ENCODE peak calls at places on chromosomes 13 and 19, in seven cellular contexts. One of them, this sample, is unnamed.
A peak's percentile ranks its signal among the peaks of the same experiment; 100 is the strongest.

GRCh38 chr19:7507884-7508283 is 8.0 kb upstream of the ZNF358 start:
- DNase-seq in GM23338: peak; percentile 98
- DNase-seq in Panc1: peak; percentile 50
- DNase-seq in transverse colon: peak; percentile 86
- DNase-seq in endothelial cell of umbilical vein: peak; percentile 80
- DNase-seq in breast epithelium: no peak
- DNase-seq in suprapubic skin: no peak
- DNase-seq in this sample: peak; percentile 80

GRCh38 chr19:50639121-50640112 is at the start of gene SYT3:
- DNase-seq in breast epithelium: no peak
- DNase-seq in suprapubic skin: no peak
- DNase-seq in Panc1: no peak
- DNase-seq in endothelial cell of umbilical vein: no peak
- DNase-seq in transverse colon: peak; percentile 20
- DNase-seq in GM23338: peak; percentile 91
- DNase-seq in this sample: peak; percentile 48

GRCh38 chr13:33195693-33196464 is 89.7 kb downstream of the STARD13 start:
- DNase-seq in suprapubic skin: no peak
- DNase-seq in Panc1: no peak
- DNase-seq in breast epithelium: no peak
- DNase-seq in transverse colon: no peak
- DNase-seq in GM23338: no peak
- DNase-seq in endothelial cell of umbilical vein: no peak
- DNase-seq in this sample: no peak

GRCh38 chr19:13097331-13098258 is 5.1 kb downstream of the LYL1 start:
- DNase-seq in GM23338: peak; percentile 40
- DNase-seq in transverse colon: no peak
- DNase-seq in suprapubic skin: no peak
- DNase-seq in endothelial cell of umbilical vein: peak; percentile 52
- DNase-seq in breast epithelium: no peak
- DNase-seq in Panc1: no peak
- DNase-seq in this sample: no peak

GRCh38 chr13:113639661-113640262 is 18.2 kb downstream of the ATP4B start:
- DNase-seq in Panc1: no peak
- DNase-seq in transverse colon: peak; percentile 8
- DNase-seq in GM23338: no peak
- DNase-seq in suprapubic skin: peak; percentile 73
- DNase-seq in breast epithelium: peak; percentile 30
- DNase-seq in endothelial cell of umbilical vein: no peak
- DNase-seq in this sample: peak; percentile 13

GRCh38 chr13:110106726-110107125 is 200.2 kb downstream of the COL4A1 start:
- DNase-seq in transverse colon: peak; percentile 29
- DNase-seq in breast epithelium: no peak
- DNase-seq in suprapubic skin: peak; percentile 68
- DNase-seq in endothelial cell of umbilical vein: no peak
- DNase-seq in Panc1: no peak
- DNase-seq in GM23338: no peak
- DNase-seq in this sample: no peak

GRCh38 chr13:105936816-105937215 is 598.6 kb downstream of the EFNB2 start:
- DNase-seq in suprapubic skin: no peak
- DNase-seq in breast epithelium: no peak
- DNase-seq in endothelial cell of umbilical vein: no peak
- DNase-seq in Panc1: no peak
- DNase-seq in GM23338: no peak
- DNase-seq in transverse colon: no peak
- DNase-seq in this sample: no peak

GRCh38 chr19:7326105-7326877 is 22.4 kb upstream of the ARHGEF18 start:
- DNase-seq in breast epithelium: no peak
- DNase-seq in GM23338: peak; percentile 93
- DNase-seq in endothelial cell of umbilical vein: peak; percentile 22
- DNase-seq in suprapubic skin: no peak
- DNase-seq in Panc1: peak; percentile 10
- DNase-seq in transverse colon: peak; percentile 74
- DNase-seq in this sample: no peak

GRCh38 chr19:7213628-7214328 is 80.4 kb downstream of the INSR start:
- DNase-seq in transverse colon: no peak
- DNase-seq in GM23338: no peak
- DNase-seq in suprapubic skin: no peak
- DNase-seq in endothelial cell of umbilical vein: no peak
- DNase-seq in breast epithelium: no peak
- DNase-seq in Panc1: no peak
- DNase-seq in this sample: no peak

GRCh38 chr19:45147835-45148676 is 12.7 kb downstream of the NKPD1 start:
- DNase-seq in endothelial cell of umbilical vein: no peak
- DNase-seq in Panc1: no peak
- DNase-seq in GM23338: peak; percentile 77
- DNase-seq in breast epithelium: no peak
- DNase-seq in transverse colon: no peak
- DNase-seq in suprapubic skin: no peak
- DNase-seq in this sample: no peak

GRCh38 chr13:31012285-31013024 is 80.0 kb downstream of the TEX26 start:
- DNase-seq in GM23338: peak; percentile 45
- DNase-seq in transverse colon: no peak
- DNase-seq in endothelial cell of umbilical vein: peak; percentile 31
- DNase-seq in Panc1: no peak
- DNase-seq in breast epithelium: no peak
- DNase-seq in suprapubic skin: no peak
- DNase-seq in this sample: no peak
- TF ChIP-seq CTCF in GM23338: peak; percentile 60
- TF ChIP-seq CTCF in transverse colon: no peak
- TF ChIP-seq CTCF in endothelial cell of umbilical vein: no peak
- TF ChIP-seq CTCF in Panc1: peak; percentile 50
- TF ChIP-seq CTCF in breast epithelium: no peak
- TF ChIP-seq CTCF in suprapubic skin: no peak
- TF ChIP-seq CTCF in this sample: no peak

DNA sequence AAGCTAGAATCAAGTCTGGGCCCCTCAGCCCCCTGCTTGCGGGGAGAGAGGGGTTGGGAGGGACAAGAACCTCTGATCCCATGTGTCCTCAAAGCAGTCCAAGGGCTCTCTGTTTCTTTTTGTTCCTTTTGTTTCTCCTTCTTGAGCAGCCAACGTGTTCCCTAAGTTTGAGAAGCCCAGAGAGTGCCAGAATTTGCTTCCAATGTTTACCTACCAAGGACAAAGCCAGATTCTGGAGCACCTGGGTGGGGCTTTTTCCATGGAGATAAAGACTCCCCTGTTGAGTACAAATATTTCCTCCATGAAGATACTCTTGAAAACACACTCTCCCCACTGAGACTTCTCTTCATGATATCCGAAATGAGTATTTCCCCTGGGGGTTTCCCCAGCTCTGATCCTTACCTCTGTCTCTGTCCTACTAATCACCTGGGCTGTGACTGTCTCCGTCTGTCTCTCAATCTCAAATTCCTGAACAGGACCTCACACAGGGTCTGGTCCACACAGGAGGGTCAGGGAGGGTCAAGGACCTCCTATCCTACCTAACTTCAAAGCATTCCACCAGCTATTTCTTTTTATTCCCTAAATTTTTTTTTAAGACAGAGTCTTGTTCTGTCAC is 27.4 kb downstream of the CD177 start:
- DNase-seq in breast epithelium: no peak
- DNase-seq in suprapubic skin: peak; percentile 28
- DNase-seq in endothelial cell of umbilical vein: no peak
- DNase-seq in transverse colon: no peak
- DNase-seq in Panc1: no peak
- DNase-seq in GM23338: no peak
- DNase-seq in this sample: peak; percentile 58
- TF ChIP-seq POLR2AphosphoS5 in breast epithelium: no peak
- TF ChIP-seq POLR2AphosphoS5 in suprapubic skin: no peak
- TF ChIP-seq POLR2AphosphoS5 in endothelial cell of umbilical vein: no peak
- TF ChIP-seq POLR2AphosphoS5 in transverse colon: no peak
- TF ChIP-seq POLR2AphosphoS5 in Panc1: no peak
- TF ChIP-seq POLR2AphosphoS5 in GM23338: no peak
- TF ChIP-seq POLR2AphosphoS5 in this sample: no peak

GRCh38 chr19:2422951-2423880 is 4.2 kb downstream of the TIMM13 start:
- DNase-seq in GM23338: no peak
- DNase-seq in endothelial cell of umbilical vein: no peak
- DNase-seq in breast epithelium: no peak
- DNase-seq in Panc1: no peak
- DNase-seq in suprapubic skin: no peak
- DNase-seq in transverse colon: no peak
- DNase-seq in this sample: no peak

GRCh38 chr19:2423913-2424685 is 3.3 kb downstream of the TIMM13 start:
- DNase-seq in Panc1: no peak
- DNase-seq in GM23338: no peak
- DNase-seq in breast epithelium: no peak
- DNase-seq in transverse colon: no peak
- DNase-seq in endothelial cell of umbilical vein: no peak
- DNase-seq in suprapubic skin: no peak
- DNase-seq in this sample: no peak

GRCh38 chr19:2426661-2427322 is 594 bp downstream of the TIMM13 start:
- DNase-seq in Panc1: no peak
- DNase-seq in suprapubic skin: no peak
- DNase-seq in transverse colon: peak; percentile 53
- DNase-seq in endothelial cell of umbilical vein: no peak
- DNase-seq in GM23338: peak; percentile 58
- DNase-seq in breast epithelium: no peak
- DNase-seq in this sample: peak; percentile 41

GRCh38 chr19:2425622-2426581 is 1.5 kb downstream of the TIMM13 start:
- DNase-seq in GM23338: no peak
- DNase-seq in breast epithelium: no peak
- DNase-seq in suprapubic skin: no peak
- DNase-seq in Panc1: no peak
- DNase-seq in endothelial cell of umbilical vein: no peak
- DNase-seq in transverse colon: no peak
- DNase-seq in this sample: no peak

GRCh38 chr19:2424686-2425621 is 2.4 kb downstream of the TIMM13 start:
- DNase-seq in endothelial cell of umbilical vein: peak; percentile 69
- DNase-seq in Panc1: no peak
- DNase-seq in GM23338: peak; percentile 84
- DNase-seq in suprapubic skin: no peak
- DNase-seq in transverse colon: no peak
- DNase-seq in breast epithelium: no peak
- DNase-seq in this sample: peak; percentile 30
- TF ChIP-seq CTCF in endothelial cell of umbilical vein: peak; percentile 41
- TF ChIP-seq CTCF in Panc1: no peak
- TF ChIP-seq CTCF in GM23338: peak; percentile 28
- TF ChIP-seq CTCF in suprapubic skin: peak; percentile 48
- TF ChIP-seq CTCF in transverse colon: peak; percentile 12
- TF ChIP-seq CTCF in breast epithelium: no peak
- TF ChIP-seq CTCF in this sample: no peak

GRCh38 chr19:52735734-52736133 is 890 bp upstream of the ZNF611 start:
- DNase-seq in suprapubic skin: no peak
- DNase-seq in Panc1: no peak
- DNase-seq in GM23338: peak; percentile 97
- DNase-seq in transverse colon: peak; percentile 68
- DNase-seq in breast epithelium: peak; percentile 80
- DNase-seq in endothelial cell of umbilical vein: peak; percentile 72
- DNase-seq in this sample: peak; percentile 38
- TF ChIP-seq POLR2AphosphoS5 in suprapubic skin: no peak
- TF ChIP-seq POLR2AphosphoS5 in Panc1: no peak
- TF ChIP-seq POLR2AphosphoS5 in GM23338: no peak
- TF ChIP-seq POLR2AphosphoS5 in transverse colon: no peak
- TF ChIP-seq POLR2AphosphoS5 in breast epithelium: no peak
- TF ChIP-seq POLR2AphosphoS5 in endothelial cell of umbilical vein: peak; percentile 37
- TF ChIP-seq POLR2AphosphoS5 in this sample: peak; percentile 7

GRCh38 chr19:14419038-14419813 is at the start of gene DDX39A:
- DNase-seq in Panc1: peak; percentile 93
- DNase-seq in GM23338: peak; percentile 100
- DNase-seq in endothelial cell of umbilical vein: peak; percentile 99
- DNase-seq in breast epithelium: peak; percentile 99
- DNase-seq in transverse colon: peak; percentile 98
- DNase-seq in suprapubic skin: peak; percentile 99
- DNase-seq in this sample: peak; percentile 99
- TF ChIP-seq CTCF in Panc1: no peak
- TF ChIP-seq CTCF in GM23338: no peak
- TF ChIP-seq CTCF in endothelial cell of umbilical vein: no peak
- TF ChIP-seq CTCF in breast epithelium: no peak
- TF ChIP-seq CTCF in transverse colon: no peak
- TF ChIP-seq CTCF in suprapubic skin: no peak
- TF ChIP-seq CTCF in this sample: no peak

DNA sequence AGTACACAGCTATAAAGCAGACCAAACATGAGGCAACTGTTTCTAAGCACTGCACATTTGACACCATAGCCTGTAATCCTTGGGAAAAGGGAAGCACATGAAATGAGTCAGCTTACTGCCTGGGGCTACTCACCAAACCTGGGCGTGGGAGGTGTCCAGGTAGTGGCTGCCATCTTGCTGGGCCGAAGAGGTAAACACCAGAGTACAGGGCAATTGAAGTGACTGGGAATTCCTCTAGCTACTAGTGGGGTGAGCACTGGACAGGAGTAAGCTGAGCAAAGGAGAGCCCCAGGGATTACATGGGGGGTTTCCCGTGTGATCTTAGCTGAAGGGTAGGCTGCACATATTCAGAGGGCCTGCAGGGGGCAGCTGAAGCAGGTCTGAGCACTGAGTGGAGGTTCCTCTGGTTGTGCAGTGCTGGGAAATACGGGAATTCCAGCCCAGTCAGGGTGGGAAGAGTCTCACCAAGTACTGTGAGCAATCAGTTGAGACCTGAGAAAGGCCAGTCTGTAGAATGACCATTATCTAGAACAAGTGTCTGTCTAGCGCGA is 140.5 kb downstream of the SLC7A1 start:
- DNase-seq in suprapubic skin: no peak
- DNase-seq in endothelial cell of umbilical vein: peak; percentile 24
- DNase-seq in Panc1: no peak
- DNase-seq in breast epithelium: peak; percentile 41
- DNase-seq in GM23338: peak; percentile 63
- DNase-seq in transverse colon: no peak
- DNase-seq in this sample: no peak
- TF ChIP-seq POLR2AphosphoS5 in suprapubic skin: no peak
- TF ChIP-seq POLR2AphosphoS5 in endothelial cell of umbilical vein: no peak
- TF ChIP-seq POLR2AphosphoS5 in Panc1: no peak
- TF ChIP-seq POLR2AphosphoS5 in breast epithelium: no peak
- TF ChIP-seq POLR2AphosphoS5 in GM23338: no peak
- TF ChIP-seq POLR2AphosphoS5 in transverse colon: no peak
- TF ChIP-seq POLR2AphosphoS5 in this sample: no peak

DNA sequence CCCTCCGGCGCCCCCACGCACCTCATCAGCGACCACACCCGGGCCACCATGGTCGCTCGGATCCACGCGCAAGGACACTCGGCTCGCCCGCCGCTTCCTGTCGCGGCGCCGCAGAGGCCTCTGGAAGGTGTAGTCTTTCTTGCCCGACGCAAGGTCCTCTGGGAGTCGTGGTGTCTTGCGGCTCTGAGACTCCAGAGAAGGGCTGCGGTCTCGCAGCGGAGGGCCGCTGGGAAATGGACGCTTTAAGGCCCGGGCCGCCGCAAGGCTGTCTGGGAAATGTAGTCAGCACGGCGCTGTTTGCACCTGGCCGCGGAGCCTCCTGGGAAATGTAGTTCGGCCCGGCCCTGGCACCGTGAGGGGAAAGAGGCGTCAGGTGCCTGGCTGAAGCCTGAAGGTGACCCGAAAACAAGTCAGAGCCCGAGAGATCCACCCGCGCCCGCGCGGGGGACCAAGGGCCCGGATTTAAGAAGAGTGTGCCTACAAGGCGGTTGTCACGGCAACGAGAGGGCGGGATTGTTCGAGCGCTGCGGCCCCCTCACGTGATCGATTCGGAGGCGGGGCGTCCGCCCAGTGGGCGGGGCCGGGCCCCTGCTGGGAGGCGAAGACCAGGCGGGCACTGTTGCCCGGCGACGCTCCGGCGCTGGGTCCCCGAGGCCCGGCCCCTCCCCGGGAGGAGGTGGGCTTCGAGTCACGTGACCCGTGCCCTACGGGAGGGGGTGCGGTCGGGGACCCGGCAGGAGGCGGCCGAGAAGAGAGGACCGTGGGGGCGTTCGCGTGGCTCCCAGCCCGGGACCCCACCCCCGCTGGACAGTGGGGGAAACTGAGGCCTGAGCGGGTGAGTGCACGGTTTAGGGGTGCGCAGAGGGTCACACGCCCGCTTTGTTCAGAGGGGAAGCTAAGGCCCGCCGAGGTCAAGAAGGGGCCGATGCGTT is at the start of the genes HSD11B1L and MICOS13:
- DNase-seq in GM23338: peak; percentile 99
- DNase-seq in Panc1: peak; percentile 90
- DNase-seq in endothelial cell of umbilical vein: peak; percentile 99
- DNase-seq in transverse colon: peak; percentile 99
- DNase-seq in breast epithelium: peak; percentile 99
- DNase-seq in suprapubic skin: peak; percentile 99
- DNase-seq in this sample: peak; percentile 98
- TF ChIP-seq CTCF in GM23338: no peak
- TF ChIP-seq CTCF in Panc1: no peak
- TF ChIP-seq CTCF in endothelial cell of umbilical vein: no peak
- TF ChIP-seq CTCF in transverse colon: no peak
- TF ChIP-seq CTCF in breast epithelium: no peak
- TF ChIP-seq CTCF in suprapubic skin: no peak
- TF ChIP-seq CTCF in this sample: peak; percentile 9